ENCODE peak calls at places on chromosomes 2 and 18, in six cellular contexts. A, P, Q, W, I and N are unnamed samples.

GRCh38 chr2:209383212-209383611 is 40.6 kb upstream of the MAP2 start:
- DNase-seq in W (no peak), Q (no peak), I (no peak), A (no peak), P (no peak), N (peak)

GRCh38 chr2:231522418-231523180 is 7.6 kb downstream of the NMUR1 start:
- DNase-seq in Q (no peak), P (no peak), A (no peak), W (no peak), I (no peak), N (no peak)

GRCh38 chr2:96873651-96874096 is 3.8 kb upstream of the SEMA4C start:
- DNase-seq in Q (no peak), P (no peak), A (no peak), W (peak), I (no peak), N (no peak)

GRCh38 chr2:8491296-8492048 is 190.4 kb upstream of the ID2 start:
- DNase-seq in A (no peak), Q (no peak), I (no peak), P (no peak), W (no peak), N (no peak)

GRCh38 chr18:75128911-75129716 is 79.8 kb downstream of the PTGR3 start:
- DNase-seq in Q (no peak), P (no peak), I (no peak), W (no peak), A (no peak), N (no peak)

GRCh38 chr2:67311536-67311935 is 85.6 kb upstream of the ETAA1 start:
- DNase-seq in Q (no peak), A (no peak), W (no peak), I (no peak), P (no peak), N (peak)

GRCh38 chr18:32742620-32743019 is 30.2 kb downstream of the KLHL14 start:
- DNase-seq in W (no peak), Q (no peak), A (no peak), P (no peak), I (no peak), N (no peak)

GRCh38 chr18:57953883-57954282 is 90.1 kb upstream of the NEDD4L start:
- DNase-seq in W (no peak), A (no peak), Q (no peak), P (no peak), I (no peak), N (no peak)

GRCh38 chr2:64695656-64696310 is 42.1 kb upstream of the SERTAD2 start:
- DNase-seq in A (no peak), Q (no peak), W (no peak), P (no peak), I (no peak), N (no peak)

GRCh38 chr2:233051241-233052149 is 8.6 kb upstream of the INPP5D start:
- DNase-seq in I (no peak), W (peak), Q (no peak), A (no peak), P (no peak), N (peak)

GRCh38 chr18:63979409-63979908 is 9.6 kb downstream of the SERPINB8 start:
- DNase-seq in Q (peak), I (peak), W (no peak), P (peak), A (peak), N (peak)

GRCh38 chr2:18626256-18626668 is 36.9 kb upstream of the NT5C1B start:
- DNase-seq in Q (no peak), P (no peak), W (no peak), A (no peak), I (no peak), N (no peak)

GRCh38 chr18:66640431-66640830 is 36.5 kb upstream of the CDH19 start:
- DNase-seq in P (no peak), W (no peak), A (no peak), Q (no peak), I (no peak), N (no peak)

GRCh38 chr2:20475567-20475952 is 28.7 kb downstream of the RHOB start:
- DNase-seq in Q (no peak), I (no peak), A (no peak), W (no peak), P (no peak), N (peak)

GRCh38 chr2:78979380-78980238 is 45.9 kb upstream of the REG3G start:
- DNase-seq in P (peak), A (peak), Q (peak), W (no peak), I (peak), N (no peak)

GRCh38 chr2:233439191-233439590 is 84.9 kb downstream of the DGKD start:
- DNase-seq in A (no peak), P (no peak), W (peak), Q (no peak), I (no peak), N (no peak)

GRCh38 chr2:28047698-28048097 is 157.2 kb downstream of the BABAM2 start:
- DNase-seq in A (no peak), I (no peak), W (no peak), P (no peak), Q (no peak), N (peak)

GRCh38 chr2:54546518-54546917 is 90.4 kb downstream of the SPTBN1 start:
- DNase-seq in A (no peak), Q (no peak), W (no peak), I (no peak), P (no peak), N (peak)

GRCh38 chr2:64661770-64662169 is 8.1 kb upstream of the SERTAD2 start:
- DNase-seq in I (no peak), A (no peak), W (no peak), Q (no peak), P (no peak), N (no peak)

GRCh38 chr18:37538526-37539205 is 26.9 kb downstream of the CELF4 start:
- DNase-seq in Q (no peak), A (no peak), I (no peak), W (peak), P (no peak), N (no peak)

GRCh38 chr18:9516437-9517064 is 41.2 kb downstream of the RALBP1 start:
- DNase-seq in I (peak), Q (no peak), P (no peak), W (no peak), A (no peak), N (no peak)

GRCh38 chr2:32986480-32986879 is 39.7 kb downstream of the LTBP1 start:
- DNase-seq in P (no peak), A (no peak), Q (no peak), W (no peak), I (no peak), N (no peak)

GRCh38 chr2:68190991-68191731 is 33.5 kb downstream of the PNO1 start:
- DNase-seq in Q (no peak), A (no peak), W (no peak), I (no peak), P (no peak), N (peak)

GRCh38 chr2:124704056-124704644 is 679.1 kb downstream of the CNTNAP5 start:
- DNase-seq in I (no peak), A (no peak), Q (no peak), P (no peak), W (no peak), N (no peak)

GRCh38 chr2:236831698-236832097 is 254.0 kb upstream of the COPS8 start:
- DNase-seq in Q (no peak), W (no peak), I (no peak), A (no peak), P (no peak), N (no peak)

GRCh38 chr2:12998701-12999100 is 282.0 kb downstream of the TRIB2 start:
- DNase-seq in Q (no peak), A (no peak), W (no peak), I (no peak), P (no peak), N (no peak)

GRCh38 chr18:23703057-23703986 is 14.1 kb downstream of the LAMA3 start:
- DNase-seq in I (peak), Q (no peak), A (no peak), W (no peak), P (no peak), N (peak)

GRCh38 chr2:73999881-74000597 is 15.3 kb downstream of the TET3 start:
- DNase-seq in I (no peak), W (no peak), Q (no peak), A (no peak), P (no peak), N (no peak)

GRCh38 chr2:224584768-224585204 is 377 bp downstream of the CUL3 start:
- DNase-seq in W (peak), Q (peak), A (peak), P (peak), I (peak), N (peak)

GRCh38 chr2:160355080-160355479 is 138.5 kb downstream of the RBMS1 start:
- DNase-seq in A (no peak), I (no peak), Q (no peak), P (no peak), W (no peak), N (peak)

GRCh38 chr2:143399679-143400078 is 270.5 kb downstream of the ARHGAP15 start:
- DNase-seq in A (no peak), Q (no peak), P (no peak), I (no peak), W (no peak), N (no peak)

GRCh38 chr2:241818229-241818942 is 9.4 kb downstream of the NEU4 start:
- DNase-seq in W (no peak), A (no peak), Q (no peak), I (no peak), P (no peak), N (no peak)

GRCh38 chr2:128414946-128415767 is 96.5 kb upstream of the HS6ST1 start:
- DNase-seq in A (no peak), I (no peak), W (peak), Q (no peak), P (peak), N (no peak)

GRCh38 chr2:40358783-40359182 is 93.1 kb downstream of the SLC8A1 start:
- DNase-seq in W (no peak), A (no peak), P (no peak), I (no peak), Q (no peak), N (no peak)

GRCh38 chr2:106839849-106840595 is 45.9 kb downstream of the ST6GAL2 start:
- DNase-seq in A (peak), W (no peak), I (peak), P (no peak), Q (peak), N (no peak)

GRCh38 chr2:21787931-21788330 is 664.2 kb downstream of the TDRD15 start:
- DNase-seq in Q (no peak), P (no peak), I (no peak), A (no peak), W (no peak), N (no peak)

GRCh38 chr2:37706334-37706733 is 34.9 kb upstream of the CDC42EP3 start:
- DNase-seq in W (no peak), Q (no peak), I (no peak), A (no peak), P (no peak), N (no peak)